ENCODE peak calls at places on chromosome 2, in nine cellular contexts. One of them, this sample, is unnamed.

GRCh38 chr2:109718139-109718538 is 76.0 kb upstream of the RGPD5 start:
- DNase-seq in upper lobe of left lung: no peak
- DNase-seq in aorta: no peak
- DNase-seq in heart left ventricle: no peak
- DNase-seq in CD4-positive, CD25-positive, alpha-beta regulatory T cell: no peak
- DNase-seq in mammary epithelial cell: no peak
- DNase-seq in testis: no peak
- DNase-seq in foreskin keratinocyte: no peak
- DNase-seq in mucosa of descending colon: no peak
- DNase-seq in this sample: no peak

GRCh38 chr2:159773426-159773825 is 24.6 kb downstream of the CD302 start:
- DNase-seq in upper lobe of left lung: no peak
- DNase-seq in aorta: no peak
- DNase-seq in heart left ventricle: no peak
- DNase-seq in CD4-positive, CD25-positive, alpha-beta regulatory T cell: no peak
- DNase-seq in mammary epithelial cell: peak; percentile 11
- DNase-seq in testis: no peak
- DNase-seq in foreskin keratinocyte: no peak
- DNase-seq in mucosa of descending colon: no peak
- DNase-seq in this sample: no peak

GRCh38 chr2:69116438-69116837 is 103.5 kb downstream of the ANTXR1 start:
- DNase-seq in upper lobe of left lung: no peak
- DNase-seq in aorta: no peak
- DNase-seq in heart left ventricle: peak; percentile 24
- DNase-seq in CD4-positive, CD25-positive, alpha-beta regulatory T cell: no peak
- DNase-seq in mammary epithelial cell: no peak
- DNase-seq in testis: no peak
- DNase-seq in foreskin keratinocyte: no peak
- DNase-seq in mucosa of descending colon: no peak
- DNase-seq in this sample: no peak

GRCh38 chr2:240930631-240931318 is 24.6 kb downstream of the CROCC2 start:
- DNase-seq in upper lobe of left lung: peak; percentile 78
- DNase-seq in aorta: peak; percentile 63
- DNase-seq in heart left ventricle: peak; percentile 13
- DNase-seq in CD4-positive, CD25-positive, alpha-beta regulatory T cell: no peak
- DNase-seq in mammary epithelial cell: no peak
- DNase-seq in testis: peak; percentile 4
- DNase-seq in foreskin keratinocyte: no peak
- DNase-seq in mucosa of descending colon: peak; percentile 37
- DNase-seq in this sample: peak; percentile 8

GRCh38 chr2:188693111-188693510 is 281.1 kb upstream of the COL3A1 start:
- DNase-seq in upper lobe of left lung: no peak
- DNase-seq in aorta: no peak
- DNase-seq in heart left ventricle: no peak
- DNase-seq in CD4-positive, CD25-positive, alpha-beta regulatory T cell: no peak
- DNase-seq in mammary epithelial cell: peak; percentile 70
- DNase-seq in testis: peak; percentile 13
- DNase-seq in foreskin keratinocyte: peak; percentile 80
- DNase-seq in mucosa of descending colon: peak; percentile 6
- DNase-seq in this sample: no peak

GRCh38 chr2:217838409-217838831 is 164.4 kb downstream of the TNS1 start:
- DNase-seq in upper lobe of left lung: no peak
- DNase-seq in aorta: no peak
- DNase-seq in heart left ventricle: no peak
- DNase-seq in CD4-positive, CD25-positive, alpha-beta regulatory T cell: no peak
- DNase-seq in mammary epithelial cell: no peak
- DNase-seq in testis: no peak
- DNase-seq in foreskin keratinocyte: no peak
- DNase-seq in mucosa of descending colon: peak; percentile 34
- DNase-seq in this sample: no peak

GRCh38 chr2:32436150-32436549 is 79.3 kb downstream of the BIRC6 start:
- DNase-seq in upper lobe of left lung: no peak
- DNase-seq in aorta: no peak
- DNase-seq in heart left ventricle: no peak
- DNase-seq in CD4-positive, CD25-positive, alpha-beta regulatory T cell: no peak
- DNase-seq in mammary epithelial cell: no peak
- DNase-seq in testis: no peak
- DNase-seq in foreskin keratinocyte: no peak
- DNase-seq in mucosa of descending colon: no peak
- DNase-seq in this sample: no peak

GRCh38 chr2:136167721-136168470 is 49.9 kb upstream of the CXCR4 start:
- DNase-seq in upper lobe of left lung: no peak
- DNase-seq in aorta: no peak
- DNase-seq in heart left ventricle: no peak
- DNase-seq in CD4-positive, CD25-positive, alpha-beta regulatory T cell: no peak
- DNase-seq in mammary epithelial cell: no peak
- DNase-seq in testis: no peak
- DNase-seq in foreskin keratinocyte: no peak
- DNase-seq in mucosa of descending colon: no peak
- DNase-seq in this sample: no peak

GRCh38 chr2:201452058-201452736 is 657 bp downstream of the STRADB start:
- DNase-seq in upper lobe of left lung: peak; percentile 93
- DNase-seq in aorta: no peak
- DNase-seq in heart left ventricle: no peak
- DNase-seq in CD4-positive, CD25-positive, alpha-beta regulatory T cell: no peak
- DNase-seq in mammary epithelial cell: peak; percentile 16
- DNase-seq in testis: no peak
- DNase-seq in foreskin keratinocyte: peak; percentile 32
- DNase-seq in mucosa of descending colon: no peak
- DNase-seq in this sample: no peak

GRCh38 chr2:164430166-164430783 is 191.0 kb downstream of the GRB14 start:
- DNase-seq in upper lobe of left lung: no peak
- DNase-seq in aorta: no peak
- DNase-seq in heart left ventricle: no peak
- DNase-seq in CD4-positive, CD25-positive, alpha-beta regulatory T cell: peak; percentile 1
- DNase-seq in mammary epithelial cell: peak; percentile 14
- DNase-seq in testis: peak; percentile 53
- DNase-seq in foreskin keratinocyte: peak; percentile 23
- DNase-seq in mucosa of descending colon: no peak
- DNase-seq in this sample: no peak

GRCh38 chr2:240604291-240604938 is 17.9 kb downstream of the CAPN10 start:
- DNase-seq in upper lobe of left lung: no peak
- DNase-seq in aorta: peak; percentile 91
- DNase-seq in heart left ventricle: peak; percentile 77
- DNase-seq in CD4-positive, CD25-positive, alpha-beta regulatory T cell: no peak
- DNase-seq in mammary epithelial cell: no peak
- DNase-seq in testis: peak; percentile 89
- DNase-seq in foreskin keratinocyte: no peak
- DNase-seq in mucosa of descending colon: peak; percentile 86
- DNase-seq in this sample: peak; percentile 65

GRCh38 chr2:36411962-36412444 is 56.4 kb downstream of the CRIM1 start:
- DNase-seq in upper lobe of left lung: no peak
- DNase-seq in aorta: no peak
- DNase-seq in heart left ventricle: no peak
- DNase-seq in CD4-positive, CD25-positive, alpha-beta regulatory T cell: no peak
- DNase-seq in mammary epithelial cell: no peak
- DNase-seq in testis: no peak
- DNase-seq in foreskin keratinocyte: no peak
- DNase-seq in mucosa of descending colon: no peak
- DNase-seq in this sample: no peak

GRCh38 chr2:36415623-36416022 is 60.0 kb downstream of the CRIM1 start:
- DNase-seq in upper lobe of left lung: no peak
- DNase-seq in aorta: no peak
- DNase-seq in heart left ventricle: no peak
- DNase-seq in CD4-positive, CD25-positive, alpha-beta regulatory T cell: no peak
- DNase-seq in mammary epithelial cell: no peak
- DNase-seq in testis: no peak
- DNase-seq in foreskin keratinocyte: no peak
- DNase-seq in mucosa of descending colon: no peak
- DNase-seq in this sample: no peak

GRCh38 chr2:36410681-36411080 is 55.1 kb downstream of the CRIM1 start:
- DNase-seq in upper lobe of left lung: no peak
- DNase-seq in aorta: no peak
- DNase-seq in heart left ventricle: no peak
- DNase-seq in CD4-positive, CD25-positive, alpha-beta regulatory T cell: no peak
- DNase-seq in mammary epithelial cell: no peak
- DNase-seq in testis: peak; percentile 45
- DNase-seq in foreskin keratinocyte: no peak
- DNase-seq in mucosa of descending colon: no peak
- DNase-seq in this sample: no peak

GRCh38 chr2:36414307-36414706 is 58.7 kb downstream of the CRIM1 start:
- DNase-seq in upper lobe of left lung: no peak
- DNase-seq in aorta: no peak
- DNase-seq in heart left ventricle: no peak
- DNase-seq in CD4-positive, CD25-positive, alpha-beta regulatory T cell: no peak
- DNase-seq in mammary epithelial cell: no peak
- DNase-seq in testis: no peak
- DNase-seq in foreskin keratinocyte: no peak
- DNase-seq in mucosa of descending colon: no peak
- DNase-seq in this sample: no peak

GRCh38 chr2:36413218-36413617 is 57.6 kb downstream of the CRIM1 start:
- DNase-seq in upper lobe of left lung: no peak
- DNase-seq in aorta: no peak
- DNase-seq in heart left ventricle: no peak
- DNase-seq in CD4-positive, CD25-positive, alpha-beta regulatory T cell: no peak
- DNase-seq in mammary epithelial cell: no peak
- DNase-seq in testis: no peak
- DNase-seq in foreskin keratinocyte: no peak
- DNase-seq in mucosa of descending colon: no peak
- DNase-seq in this sample: no peak
- H3K4me1 ChIP-seq in upper lobe of left lung: peaks cover 44% of the 10 kb centered on the region
- H3K4me1 ChIP-seq in aorta: peaks cover 13% of the 10 kb centered on the region
- H3K4me1 ChIP-seq in heart left ventricle: peaks cover 65% of the 10 kb centered on the region
- H3K4me1 ChIP-seq in CD4-positive, CD25-positive, alpha-beta regulatory T cell: no peaks in the 10 kb centered on the region
- H3K4me1 ChIP-seq in mammary epithelial cell: peaks cover 4% of the 10 kb centered on the region
- H3K4me1 ChIP-seq in testis: peaks cover 26% of the 10 kb centered on the region
- H3K4me1 ChIP-seq in foreskin keratinocyte: peaks cover 7% of the 10 kb centered on the region
- H3K4me1 ChIP-seq in mucosa of descending colon: peaks cover 7% of the 10 kb centered on the region
- H3K4me1 ChIP-seq in this sample: no peaks in the 10 kb centered on the region

GRCh38 chr2:236755278-236755840 is 185.7 kb downstream of the ACKR3 start:
- DNase-seq in upper lobe of left lung: no peak
- DNase-seq in aorta: peak; percentile 32
- DNase-seq in heart left ventricle: no peak
- DNase-seq in CD4-positive, CD25-positive, alpha-beta regulatory T cell: no peak
- DNase-seq in mammary epithelial cell: no peak
- DNase-seq in testis: no peak
- DNase-seq in foreskin keratinocyte: no peak
- DNase-seq in mucosa of descending colon: no peak
- DNase-seq in this sample: no peak

GRCh38 chr2:236749346-236749745 is 179.7 kb downstream of the ACKR3 start:
- DNase-seq in upper lobe of left lung: no peak
- DNase-seq in aorta: peak; percentile 52
- DNase-seq in heart left ventricle: no peak
- DNase-seq in CD4-positive, CD25-positive, alpha-beta regulatory T cell: no peak
- DNase-seq in mammary epithelial cell: peak; percentile 44
- DNase-seq in testis: no peak
- DNase-seq in foreskin keratinocyte: peak; percentile 34
- DNase-seq in mucosa of descending colon: no peak
- DNase-seq in this sample: no peak

GRCh38 chr2:236754234-236754924 is 184.8 kb downstream of the ACKR3 start:
- DNase-seq in upper lobe of left lung: no peak
- DNase-seq in aorta: peak; percentile 51
- DNase-seq in heart left ventricle: no peak
- DNase-seq in CD4-positive, CD25-positive, alpha-beta regulatory T cell: no peak
- DNase-seq in mammary epithelial cell: no peak
- DNase-seq in testis: no peak
- DNase-seq in foreskin keratinocyte: no peak
- DNase-seq in mucosa of descending colon: no peak
- DNase-seq in this sample: no peak

GRCh38 chr2:236753611-236754010 is 184.0 kb downstream of the ACKR3 start:
- DNase-seq in upper lobe of left lung: no peak
- DNase-seq in aorta: peak; percentile 30
- DNase-seq in heart left ventricle: no peak
- DNase-seq in CD4-positive, CD25-positive, alpha-beta regulatory T cell: no peak
- DNase-seq in mammary epithelial cell: no peak
- DNase-seq in testis: no peak
- DNase-seq in foreskin keratinocyte: no peak
- DNase-seq in mucosa of descending colon: no peak
- DNase-seq in this sample: no peak

DNA sequence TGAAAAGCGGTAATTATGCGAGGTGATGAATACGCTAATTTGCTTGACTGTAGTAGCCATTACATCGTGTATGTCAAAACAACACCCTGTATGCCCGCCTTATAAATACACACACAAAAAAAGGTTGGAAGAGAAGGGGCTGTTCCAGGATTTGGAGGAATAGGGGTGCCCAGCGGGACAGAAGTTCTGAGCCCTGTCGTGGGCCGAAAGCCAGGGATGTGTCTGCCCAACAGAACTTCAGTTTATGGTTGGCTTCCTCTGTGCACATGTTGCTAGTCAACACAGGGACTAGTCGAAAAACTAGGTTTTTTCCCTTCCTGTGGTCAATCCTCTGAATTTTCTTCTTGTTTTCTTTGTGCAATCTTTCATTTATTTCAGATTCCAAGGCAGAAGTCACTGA is 182.5 kb downstream of the ACKR3 start:
- DNase-seq in upper lobe of left lung: no peak
- DNase-seq in aorta: peak; percentile 50
- DNase-seq in heart left ventricle: no peak
- DNase-seq in CD4-positive, CD25-positive, alpha-beta regulatory T cell: no peak
- DNase-seq in mammary epithelial cell: no peak
- DNase-seq in testis: no peak
- DNase-seq in foreskin keratinocyte: no peak
- DNase-seq in mucosa of descending colon: no peak
- DNase-seq in this sample: no peak
- H3K4me1 ChIP-seq in upper lobe of left lung: peaks cover 11% of the 10 kb centered on the region
- H3K4me1 ChIP-seq in aorta: no peaks in the 10 kb centered on the region
- H3K4me1 ChIP-seq in heart left ventricle: peaks cover 12% of the 10 kb centered on the region
- H3K4me1 ChIP-seq in CD4-positive, CD25-positive, alpha-beta regulatory T cell: no peaks in the 10 kb centered on the region
- H3K4me1 ChIP-seq in mammary epithelial cell: peaks cover 34% of the 10 kb centered on the region
- H3K4me1 ChIP-seq in testis: no peaks in the 10 kb centered on the region
- H3K4me1 ChIP-seq in foreskin keratinocyte: peaks cover 21% of the 10 kb centered on the region
- H3K4me1 ChIP-seq in mucosa of descending colon: no peaks in the 10 kb centered on the region
- H3K4me1 ChIP-seq in this sample: no peaks in the 10 kb centered on the region

DNA sequence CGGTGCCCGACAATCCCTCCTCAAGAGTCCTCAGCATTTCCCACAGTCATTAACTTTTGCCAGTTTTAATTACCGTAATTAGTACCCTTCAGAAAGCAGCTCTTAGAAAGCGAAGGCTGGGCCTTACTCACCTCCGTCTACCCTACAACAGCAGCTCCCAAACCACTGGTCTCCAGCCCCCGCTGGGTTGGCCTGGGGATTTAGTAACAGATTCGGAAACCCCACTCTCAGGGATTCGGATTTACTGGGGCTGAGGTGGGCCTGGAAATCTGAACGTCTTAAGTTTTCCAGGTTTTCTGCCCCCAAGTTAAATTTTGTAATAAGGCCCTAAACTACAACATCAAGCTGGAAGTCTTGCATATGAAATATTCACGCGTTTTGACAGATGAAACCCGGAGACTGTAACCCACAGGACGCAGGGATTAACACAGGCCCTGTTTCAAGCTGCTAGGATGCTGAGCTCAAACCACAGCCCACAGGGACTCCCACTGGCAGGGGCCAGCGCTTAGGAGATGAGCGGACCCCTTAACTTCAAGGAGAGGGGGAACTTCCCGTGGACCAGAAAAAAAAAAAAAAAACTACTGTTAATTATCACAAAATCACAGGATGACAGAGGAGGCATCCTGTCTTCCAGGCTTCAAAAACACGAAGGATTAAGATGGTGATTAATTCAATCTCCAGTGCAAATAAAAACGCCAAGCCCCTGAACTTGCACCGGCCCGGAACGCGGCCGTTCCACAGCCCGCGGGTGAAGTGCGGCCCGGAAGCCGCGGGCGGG is 980 bp downstream of the ILKAP start:
- DNase-seq in upper lobe of left lung: no peak
- DNase-seq in aorta: no peak
- DNase-seq in heart left ventricle: no peak
- DNase-seq in CD4-positive, CD25-positive, alpha-beta regulatory T cell: peak; percentile 39
- DNase-seq in mammary epithelial cell: peak; percentile 14
- DNase-seq in testis: no peak
- DNase-seq in foreskin keratinocyte: peak; percentile 11
- DNase-seq in mucosa of descending colon: no peak
- DNase-seq in this sample: no peak
- H3K4me1 ChIP-seq in upper lobe of left lung: peaks cover 24% of the 10 kb centered on the region
- H3K4me1 ChIP-seq in aorta: peaks cover 5% of the 10 kb centered on the region
- H3K4me1 ChIP-seq in heart left ventricle: peaks cover 17% of the 10 kb centered on the region
- H3K4me1 ChIP-seq in CD4-positive, CD25-positive, alpha-beta regulatory T cell: peaks cover 55% of the 10 kb centered on the region
- H3K4me1 ChIP-seq in mammary epithelial cell: peaks cover 13% of the 10 kb centered on the region
- H3K4me1 ChIP-seq in testis: peaks cover 18% of the 10 kb centered on the region
- H3K4me1 ChIP-seq in foreskin keratinocyte: peaks cover 7% of the 10 kb centered on the region
- H3K4me1 ChIP-seq in mucosa of descending colon: peaks cover 25% of the 10 kb centered on the region
- H3K4me1 ChIP-seq in this sample: no peaks in the 10 kb centered on the region

GRCh38 chr2:221492606-221493005 is 79.5 kb downstream of the EPHA4 start:
- DNase-seq in upper lobe of left lung: no peak
- DNase-seq in aorta: no peak
- DNase-seq in heart left ventricle: no peak
- DNase-seq in CD4-positive, CD25-positive, alpha-beta regulatory T cell: no peak
- DNase-seq in mammary epithelial cell: no peak
- DNase-seq in testis: no peak
- DNase-seq in foreskin keratinocyte: no peak
- DNase-seq in mucosa of descending colon: no peak
- DNase-seq in this sample: no peak
- H3K4me1 ChIP-seq in upper lobe of left lung: no peaks in the 10 kb centered on the region
- H3K4me1 ChIP-seq in aorta: no peaks in the 10 kb centered on the region
- H3K4me1 ChIP-seq in heart left ventricle: no peaks in the 10 kb centered on the region
- H3K4me1 ChIP-seq in CD4-positive, CD25-positive, alpha-beta regulatory T cell: no peaks in the 10 kb centered on the region
- H3K4me1 ChIP-seq in mammary epithelial cell: peaks cover 7% of the 10 kb centered on the region
- H3K4me1 ChIP-seq in testis: no peaks in the 10 kb centered on the region
- H3K4me1 ChIP-seq in foreskin keratinocyte: peaks cover 7% of the 10 kb centered on the region
- H3K4me1 ChIP-seq in mucosa of descending colon: no peaks in the 10 kb centered on the region
- H3K4me1 ChIP-seq in this sample: no peaks in the 10 kb centered on the region

This sample was measured in uterus.